ENCODE peak calls at places on chromosomes 12 and 14, in nine cellular contexts. T is astrocyte of the spinal cord; I is NCI-H1417; U is T-cell; J is PC-3; S is fibroblast of the aortic adventitia; R is lower lobe of right lung; C is AG04450; W is stimulated activated CD4-positive, alpha-beta T cell treated with anti-CD3 and anti-CD28 coated beads, Interleukin-2, amount 100 ng/mL, for 24 hours. E is an unnamed sample.

GRCh38 chr12:7638064-7638763 is 27.5 kb downstream of the APOBEC1 start:
- DNase-seq in T (no peak), I (peak; percentile 43), U (no peak), J (no peak), S (no peak), R (no peak), C (no peak), W (no peak), E (no peak)

GRCh38 chr14:32593290-32593942 is 264.3 kb downstream of the AKAP6 start:
- DNase-seq in T (peak; percentile 75), I (no peak), U (no peak), J (peak; percentile 48), S (peak; percentile 74), R (no peak), C (peak; percentile 21), W (no peak), E (no peak)

GRCh38 chr14:50647282-50647681 is 20.8 kb downstream of the SAV1 start:
- DNase-seq in T (no peak), I (no peak), U (no peak), J (no peak), S (no peak), R (no peak), C (no peak), W (no peak), E (no peak)

GRCh38 chr14:69355955-69356321 is 42.2 kb downstream of the ERH start:
- DNase-seq in T (peak; percentile 68), I (no peak), U (no peak), J (peak; percentile 37), S (peak; percentile 91), R (no peak), C (no peak), W (no peak), E (no peak)

GRCh38 chr12:49974231-49974675 is 1.5 kb downstream of the AQP6 start:
- DNase-seq in T (peak; percentile 61), I (no peak), U (no peak), J (peak; percentile 38), S (peak; percentile 73), R (peak; percentile 76), C (peak; percentile 30), W (no peak), E (no peak)

GRCh38 chr12:57248934-57249742 is 1.8 kb downstream of the STAC3 start:
- DNase-seq in T (no peak), I (no peak), U (no peak), J (no peak), S (no peak), R (no peak), C (no peak), W (no peak), E (no peak)

GRCh38 chr12:5965950-5966383 is 20.9 kb upstream of the ANO2 start:
- DNase-seq in T (peak; percentile 47), I (peak; percentile 67), U (peak; percentile 23), J (peak; percentile 54), S (peak; percentile 52), R (peak; percentile 70), C (peak; percentile 10), W (peak; percentile 54), E (peak; percentile 43)

GRCh38 chr12:78002878-78003277 is 172.2 kb downstream of the NAV3 start:
- DNase-seq in T (no peak), I (peak; percentile 54), U (no peak), J (peak; percentile 19), S (peak; percentile 63), R (no peak), C (no peak), W (no peak), E (peak; percentile 4)

GRCh38 chr12:55955800-55956508 is 9.9 kb downstream of the PMEL start:
- DNase-seq in T (peak; percentile 46), I (peak; percentile 10), U (no peak), J (peak; percentile 95), S (peak; percentile 67), R (no peak), C (no peak), W (peak; percentile 52), E (no peak)

GRCh38 chr12:80892597-80893445 is 44.9 kb downstream of the LIN7A start:
- DNase-seq in T (peak; percentile 67), I (no peak), U (no peak), J (no peak), S (no peak), R (no peak), C (no peak), W (no peak), E (no peak)

GRCh38 chr12:2011641-2012607 is 7.7 kb upstream of the DCP1B start:
- DNase-seq in T (no peak), I (peak; percentile 38), U (no peak), J (no peak), S (no peak), R (no peak), C (no peak), W (no peak), E (peak; percentile 91)

GRCh38 chr14:74596747-74597456 is 15.1 kb downstream of the LTBP2 start:
- DNase-seq in T (peak; percentile 55), I (no peak), U (no peak), J (no peak), S (peak; percentile 52), R (no peak), C (peak; percentile 73), W (no peak), E (no peak)

GRCh38 chr12:13167226-13167625 is 29.3 kb upstream of the EMP1 start:
- DNase-seq in T (no peak), I (no peak), U (no peak), J (peak; percentile 91), S (no peak), R (no peak), C (no peak), W (no peak), E (no peak)

GRCh38 chr12:131620946-131621681 is 89.8 kb upstream of the SFSWAP start:
- DNase-seq in T (no peak), I (no peak), U (no peak), J (no peak), S (no peak), R (no peak), C (no peak), W (no peak), E (no peak)

GRCh38 chr14:105176513-105176912 is 4.6 kb downstream of the NUDT14 start:
- DNase-seq in T (no peak), I (peak; percentile 54), U (no peak), J (no peak), S (no peak), R (no peak), C (no peak), W (no peak), E (peak; percentile 52)

GRCh38 chr14:89457007-89457406 is 40.0 kb upstream of the FOXN3 start:
- DNase-seq in T (no peak), I (no peak), U (no peak), J (no peak), S (no peak), R (no peak), C (no peak), W (no peak), E (no peak)

GRCh38 chr14:55578511-55578910 is 1.5 kb upstream of the KTN1 start:
- DNase-seq in T (no peak), I (peak; percentile 70), U (no peak), J (no peak), S (no peak), R (no peak), C (no peak), W (no peak), E (no peak)

GRCh38 chr14:73610692-73611091 is 1.6 kb upstream of the ACOT6 start:
- DNase-seq in T (peak; percentile 10), I (no peak), U (no peak), J (peak; percentile 29), S (no peak), R (no peak), C (no peak), W (no peak), E (no peak)

GRCh38 chr14:86944434-86944833 is 1048.5 kb downstream of the GALC start:
- DNase-seq in T (no peak), I (no peak), U (no peak), J (no peak), S (no peak), R (no peak), C (no peak), W (no peak), E (no peak)